ENCODE peak calls at places on chromosomes 11 and 22, in seven cellular contexts. B is fibroblast of lung, L is neural progenitor cell, F is astrocyte, A is PC-3, O is HCT116, Z is mammary epithelial cell. N is an unnamed sample.

GRCh38 chr22:32469799-32470212 is 4.8 kb upstream of the FBXO7 start:
- DNase-seq in B (peak; percentile 63), L (no peak), F (peak; percentile 57), A (peak; percentile 29), O (peak; percentile 13), Z (peak; percentile 31), N (peak; percentile 87)

GRCh38 chr11:60347084-60347797 is 20.2 kb downstream of the MS4A6E start:
- DNase-seq in B (no peak), L (no peak), F (no peak), A (no peak), O (no peak), Z (no peak), N (no peak)

GRCh38 chr11:78742430-78742829 is 167.8 kb upstream of the NARS2 start:
- DNase-seq in B (peak; percentile 30), L (no peak), F (peak; percentile 16), A (peak; percentile 88), O (no peak), Z (peak; percentile 54), N (peak; percentile 5)

GRCh38 chr11:65478411-65479183 is 20.2 kb upstream of the MALAT1 start:
- DNase-seq in B (peak; percentile 53), L (peak; percentile 34), F (peak; percentile 35), A (no peak), O (no peak), Z (no peak), N (peak; percentile 84)

GRCh38 chr11:121566279-121567168 is 113.8 kb upstream of the SORL1-AS1 start:
- DNase-seq in B (no peak), L (no peak), F (no peak), A (no peak), O (no peak), Z (no peak), N (no peak)

GRCh38 chr11:13261600-13262061 is 16.0 kb upstream of the BMAL1 start:
- DNase-seq in B (peak; percentile 80), L (no peak), F (peak; percentile 84), A (peak; percentile 92), O (peak; percentile 86), Z (peak; percentile 89), N (peak; percentile 94)

GRCh38 chr11:121459413-121460041 is 6.8 kb upstream of the SORL1-AS1 start:
- DNase-seq in B (no peak), L (no peak), F (no peak), A (no peak), O (no peak), Z (no peak), N (no peak)

GRCh38 chr11:96037267-96037990 is 113.5 kb upstream of the MTMR2 start:
- DNase-seq in B (no peak), L (no peak), F (peak; percentile 41), A (peak; percentile 95), O (no peak), Z (peak; percentile 39), N (peak; percentile 90)

GRCh38 chr11:8368194-8368593 is 104.5 kb upstream of the LMO1 start:
- DNase-seq in B (no peak), L (no peak), F (no peak), A (no peak), O (no peak), Z (no peak), N (no peak)

GRCh38 chr11:44319552-44320288 is 9.8 kb upstream of the ALX4 start:
- DNase-seq in B (no peak), L (peak; percentile 70), F (no peak), A (no peak), O (no peak), Z (peak; percentile 35), N (peak; percentile 19)

GRCh38 chr11:10622957-10623787 is 54.7 kb upstream of the LYVE1 start:
- DNase-seq in B (no peak), L (no peak), F (no peak), A (peak; percentile 37), O (no peak), Z (no peak), N (no peak)

GRCh38 chr11:28521075-28521474 is 412.9 kb downstream of the METTL15 start:
- DNase-seq in B (peak; percentile 22), L (no peak), F (no peak), A (no peak), O (no peak), Z (peak; percentile 78), N (no peak)

GRCh38 chr11:93038521-93038920 is 69.1 kb downstream of the MTNR1B start:
- DNase-seq in B (no peak), L (no peak), F (no peak), A (no peak), O (no peak), Z (no peak), N (no peak)

GRCh38 chr11:57224537-57224936 is 12.5 kb downstream of the APLNR start:
- DNase-seq in B (no peak), L (no peak), F (peak; percentile 47), A (peak; percentile 56), O (no peak), Z (peak; percentile 23), N (peak; percentile 58)

GRCh38 chr22:47337161-47337621 is 574.7 kb downstream of the TBC1D22A start:
- DNase-seq in B (peak; percentile 92), L (no peak), F (peak; percentile 92), A (peak; percentile 88), O (peak; percentile 76), Z (no peak), N (peak; percentile 77)

GRCh38 chr22:47564651-47565050 is 802.2 kb downstream of the TBC1D22A start:
- DNase-seq in B (peak; percentile 64), L (no peak), F (no peak), A (no peak), O (no peak), Z (no peak), N (no peak)

GRCh38 chr22:30196141-30196866 is 50.3 kb downstream of the LIF start:
- DNase-seq in B (peak; percentile 100), L (peak; percentile 29), F (peak; percentile 100), A (peak; percentile 93), O (peak; percentile 91), Z (peak; percentile 100), N (peak; percentile 100)

DNA sequence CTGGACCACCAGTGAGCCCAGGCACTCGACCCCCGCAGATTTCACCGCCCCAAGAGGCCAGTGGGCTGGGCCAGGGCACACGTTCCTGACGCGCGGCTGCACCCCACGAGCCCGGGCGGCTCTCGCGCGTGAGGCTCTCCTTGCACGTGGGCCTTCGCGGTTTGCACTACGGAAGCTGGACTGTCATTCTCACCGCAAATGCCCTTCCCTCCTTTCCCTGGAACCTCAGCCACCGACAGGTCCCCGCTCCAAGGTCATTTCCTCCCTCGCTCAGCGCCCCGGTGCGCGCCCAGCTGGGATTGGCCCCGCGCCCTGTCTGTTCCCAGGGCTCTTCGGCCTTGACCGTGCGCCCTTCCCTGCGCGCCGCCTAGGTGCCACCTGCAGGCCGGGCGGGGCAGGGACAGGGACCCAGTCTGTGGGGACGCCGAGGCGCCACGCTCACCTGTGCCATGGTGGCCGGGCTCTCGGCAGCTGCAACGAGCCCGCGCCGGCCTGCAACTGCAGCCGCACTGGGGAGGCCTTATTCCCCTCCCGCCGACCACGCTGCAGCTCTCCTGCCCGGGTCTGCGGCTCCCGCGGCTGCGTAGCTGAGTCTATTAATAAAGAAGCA is 2.1 kb upstream of the CPT1A start:
- DNase-seq in B (peak; percentile 15), L (peak; percentile 57), F (peak; percentile 32), A (peak; percentile 89), O (peak; percentile 67), Z (peak; percentile 66), N (no peak)
- TF ChIP-seq EZH2 in B (no peak), L (peak; percentile 87), F (peak; percentile 57), A (no peak), O (no peak), Z (no peak), N (no peak)

DNA sequence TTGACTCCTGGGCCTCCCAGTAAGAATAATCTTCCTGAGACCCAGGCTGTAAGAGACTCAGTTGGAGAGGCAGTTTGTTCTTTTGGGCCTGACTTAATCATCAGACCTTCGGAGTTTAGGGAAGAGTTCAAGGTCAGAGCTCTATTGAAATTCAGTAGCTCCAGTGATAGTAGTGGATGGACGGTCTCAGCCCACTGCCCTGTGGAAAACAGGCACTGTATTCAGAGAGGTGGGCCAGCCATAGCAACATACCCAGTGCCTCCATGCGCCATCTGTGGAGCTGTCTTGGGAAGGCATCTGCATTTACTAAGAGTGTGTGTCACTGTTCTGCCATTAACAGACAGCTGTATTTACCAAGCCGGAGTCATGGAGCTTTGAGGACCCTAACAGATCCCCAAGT is 2.9 kb downstream of the SMARCB1 start:
- DNase-seq in B (no peak), L (no peak), F (no peak), A (no peak), O (no peak), Z (no peak), N (no peak)
- H3K9ac ChIP-seq in B (no peak overlapping the region), L (no peak overlapping the region), F (no peak overlapping the region), A (no peak overlapping the region), O (no peak overlapping the region), Z (no peak overlapping the region), N (no peak overlapping the region)

DNA sequence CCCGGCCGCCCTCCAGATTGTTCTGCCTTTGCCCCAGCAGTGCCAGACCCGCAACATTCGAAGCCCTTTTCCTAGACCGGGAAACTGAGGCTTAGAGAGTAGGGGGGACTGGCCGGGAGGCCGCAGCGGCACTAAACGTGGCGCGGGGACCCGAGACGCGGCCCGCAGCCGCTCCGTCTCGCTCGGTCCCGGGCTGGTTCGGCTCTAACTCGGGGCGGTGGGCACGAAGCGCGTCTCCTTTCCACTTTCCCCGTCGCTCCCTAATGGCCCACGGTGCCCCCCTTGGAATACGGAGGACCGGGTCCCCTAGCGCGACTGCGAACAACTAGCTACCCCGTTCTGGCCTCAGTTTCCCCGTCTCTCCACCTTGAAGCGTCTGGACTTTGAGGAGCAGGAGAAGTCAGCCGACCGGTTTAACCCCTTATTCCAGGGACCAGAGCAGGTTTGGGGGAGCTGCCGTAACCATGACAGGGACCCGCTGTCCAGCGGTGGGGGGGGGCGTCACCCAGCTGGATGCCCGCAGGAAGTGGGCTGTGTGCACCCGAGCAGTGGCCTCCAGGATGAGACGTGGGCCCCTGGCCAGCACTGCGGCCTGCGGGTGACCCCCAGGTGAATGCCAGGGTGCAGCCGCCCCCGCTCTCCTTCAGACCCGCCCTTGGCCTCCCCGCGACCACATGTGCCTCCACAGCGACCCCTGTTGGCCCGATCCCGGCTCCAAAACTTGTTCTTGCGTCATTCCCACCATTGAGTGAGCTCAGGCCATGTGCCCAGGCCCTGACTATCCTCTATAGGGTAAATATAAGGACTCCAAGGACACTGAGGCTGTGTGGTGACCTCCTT is 1.1 kb downstream of the CDC42EP1 start:
- DNase-seq in B (peak; percentile 89), L (peak; percentile 87), F (peak; percentile 69), A (peak; percentile 84), O (peak; percentile 73), Z (peak; percentile 89), N (peak; percentile 94)
- TF ChIP-seq EZH2 in B (no peak), L (peak; percentile 96), F (no peak), A (no peak), O (no peak), Z (no peak), N (no peak)

DNA sequence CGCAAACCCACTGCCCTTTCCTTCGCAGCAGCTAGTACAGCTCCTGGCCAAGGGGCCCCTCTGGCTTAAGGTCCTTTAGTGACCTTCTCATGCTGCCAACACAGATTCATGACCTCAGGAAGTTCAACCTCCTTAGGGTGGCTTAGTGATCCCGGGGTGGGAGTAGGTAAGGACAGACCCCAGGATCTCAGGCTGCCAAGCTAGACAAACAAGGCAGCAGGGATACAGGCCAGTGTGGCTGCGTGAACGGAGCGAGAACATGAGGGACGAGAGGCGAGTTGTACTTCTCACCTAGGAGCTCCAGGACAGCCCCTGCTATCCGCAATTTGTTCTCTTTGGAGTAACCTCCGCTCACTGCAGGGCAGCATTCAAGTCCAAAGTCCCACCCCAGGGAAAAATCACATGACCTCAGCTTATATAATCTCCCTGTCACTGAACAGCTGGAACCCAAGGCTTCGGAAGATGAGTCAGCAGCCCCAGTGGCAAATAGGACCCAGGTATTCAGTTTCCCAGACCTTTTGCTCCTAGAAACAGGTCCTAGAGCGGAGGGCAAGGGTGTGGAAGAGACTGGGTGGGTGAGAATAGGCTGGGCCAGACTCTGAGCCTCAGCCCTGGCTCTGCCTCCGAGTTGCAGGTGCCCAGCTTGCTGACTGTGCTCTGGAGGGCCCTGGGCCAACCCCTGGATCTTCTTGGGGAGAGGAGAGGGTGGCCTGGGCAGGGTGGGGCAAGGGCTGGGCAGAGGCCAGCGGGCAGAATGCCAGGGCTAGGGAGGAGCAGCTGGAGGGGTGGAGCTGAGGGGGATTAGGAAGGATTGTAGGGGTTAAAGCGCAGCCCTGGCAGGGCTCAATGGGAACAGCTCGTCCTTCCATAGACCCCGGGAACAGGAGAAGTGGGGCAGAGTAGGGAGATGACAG is 13.1 kb downstream of the USP2 start:
- DNase-seq in B (peak; percentile 59), L (peak; percentile 52), F (no peak), A (peak; percentile 46), O (no peak), Z (no peak), N (no peak)
- H3K9ac ChIP-seq in B (no peak overlapping the region), L (no peak overlapping the region), F (no peak overlapping the region), A (no peak overlapping the region), O (no peak overlapping the region), Z (no peak overlapping the region), N (no peak overlapping the region)

N was measured in GM23248.